ENCODE peak calls at places on chromosome 4, in five cellular contexts. One of them, this sample, is unnamed.
A peak's percentile ranks its signal among the peaks of the same experiment; 100 is the strongest.

GRCh38 chr4:185134176-185134869 is 8.7 kb upstream of the SLC25A4 start:
- DNase-seq in MM.1S: peak; percentile 68
- DNase-seq in neural progenitor cell: peak; percentile 67
- DNase-seq in HCT116: peak; percentile 59
- DNase-seq in hepatocyte: peak; percentile 69
- DNase-seq in this sample: peak; percentile 68

GRCh38 chr4:576991-577498 is 950 bp upstream of the TMEM271 start:
- DNase-seq in MM.1S: no peak
- DNase-seq in hepatocyte: no peak
- DNase-seq in neural progenitor cell: peak; percentile 36
- DNase-seq in HCT116: no peak
- DNase-seq in this sample: peak; percentile 57

GRCh38 chr4:160318567-160319220 is 1215.8 kb downstream of the RAPGEF2 start:
- DNase-seq in MM.1S: no peak
- DNase-seq in neural progenitor cell: no peak
- DNase-seq in hepatocyte: no peak
- DNase-seq in HCT116: peak; percentile 35
- DNase-seq in this sample: no peak

GRCh38 chr4:121668368-121669162 is 28.2 kb downstream of the ANXA5 start:
- DNase-seq in neural progenitor cell: no peak
- DNase-seq in MM.1S: no peak
- DNase-seq in HCT116: no peak
- DNase-seq in hepatocyte: no peak
- DNase-seq in this sample: no peak

GRCh38 chr4:113847710-113848109 is 86.2 kb upstream of the CAMK2D start:
- DNase-seq in hepatocyte: no peak
- DNase-seq in MM.1S: no peak
- DNase-seq in neural progenitor cell: no peak
- DNase-seq in HCT116: no peak
- DNase-seq in this sample: no peak

GRCh38 chr4:5708829-5709680 is 696 bp upstream of the EVC2 start:
- DNase-seq in MM.1S: no peak
- DNase-seq in HCT116: no peak
- DNase-seq in neural progenitor cell: peak; percentile 50
- DNase-seq in hepatocyte: peak; percentile 21
- DNase-seq in this sample: no peak

GRCh38 chr4:85747871-85748491 is 273.0 kb downstream of the ARHGAP24 start:
- DNase-seq in neural progenitor cell: peak; percentile 81
- DNase-seq in hepatocyte: peak; percentile 85
- DNase-seq in MM.1S: peak; percentile 81
- DNase-seq in HCT116: peak; percentile 73
- DNase-seq in this sample: peak; percentile 44

GRCh38 chr4:48388504-48389154 is 47.3 kb downstream of the SLAIN2 start:
- DNase-seq in MM.1S: no peak
- DNase-seq in hepatocyte: no peak
- DNase-seq in HCT116: no peak
- DNase-seq in neural progenitor cell: no peak
- DNase-seq in this sample: no peak

GRCh38 chr4:8506373-8507250 is 66.0 kb downstream of the TRMT44 start:
- DNase-seq in HCT116: no peak
- DNase-seq in neural progenitor cell: peak; percentile 77
- DNase-seq in hepatocyte: peak; percentile 32
- DNase-seq in MM.1S: no peak
- DNase-seq in this sample: no peak

GRCh38 chr4:114558446-114559020 is 40.1 kb upstream of the UGT8 start:
- DNase-seq in neural progenitor cell: peak; percentile 18
- DNase-seq in hepatocyte: no peak
- DNase-seq in HCT116: peak; percentile 21
- DNase-seq in MM.1S: no peak
- DNase-seq in this sample: no peak

GRCh38 chr4:113162089-113162488 is 112.6 kb downstream of the ANK2 start:
- DNase-seq in neural progenitor cell: no peak
- DNase-seq in HCT116: no peak
- DNase-seq in hepatocyte: no peak
- DNase-seq in MM.1S: no peak
- DNase-seq in this sample: no peak

GRCh38 chr4:17186916-17187315 is 288.5 kb upstream of the LDB2 start:
- DNase-seq in MM.1S: no peak
- DNase-seq in HCT116: no peak
- DNase-seq in neural progenitor cell: peak; percentile 9
- DNase-seq in hepatocyte: no peak
- DNase-seq in this sample: no peak

GRCh38 chr4:113189546-113189945 is 140.1 kb downstream of the ANK2 start:
- DNase-seq in hepatocyte: no peak
- DNase-seq in MM.1S: no peak
- DNase-seq in HCT116: no peak
- DNase-seq in neural progenitor cell: no peak
- DNase-seq in this sample: no peak

GRCh38 chr4:78634011-78634664 is 82.6 kb downstream of the ANXA3 start:
- DNase-seq in MM.1S: peak; percentile 46
- DNase-seq in neural progenitor cell: no peak
- DNase-seq in hepatocyte: no peak
- DNase-seq in HCT116: no peak
- DNase-seq in this sample: no peak

GRCh38 chr4:176927664-176928063 is 134.9 kb upstream of the VEGFC start:
- DNase-seq in neural progenitor cell: no peak
- DNase-seq in HCT116: no peak
- DNase-seq in MM.1S: no peak
- DNase-seq in hepatocyte: peak; percentile 23
- DNase-seq in this sample: no peak

GRCh38 chr4:173519130-173520101 is 10.6 kb downstream of the HAND2 start:
- DNase-seq in neural progenitor cell: peak; percentile 50
- DNase-seq in HCT116: no peak
- DNase-seq in MM.1S: no peak
- DNase-seq in hepatocyte: peak; percentile 69
- DNase-seq in this sample: peak; percentile 75

GRCh38 chr4:177478496-177478895 is 36.3 kb upstream of the AGA start:
- DNase-seq in hepatocyte: no peak
- DNase-seq in neural progenitor cell: no peak
- DNase-seq in MM.1S: no peak
- DNase-seq in HCT116: no peak
- DNase-seq in this sample: no peak

GRCh38 chr4:182975806-182976205 is 58.6 kb upstream of the DCTD start:
- DNase-seq in MM.1S: no peak
- DNase-seq in hepatocyte: no peak
- DNase-seq in HCT116: peak; percentile 50
- DNase-seq in neural progenitor cell: no peak
- DNase-seq in this sample: peak; percentile 22

GRCh38 chr4:179110356-179110755 is 1668.1 kb upstream of the AGA start:
- DNase-seq in hepatocyte: peak; percentile 6
- DNase-seq in MM.1S: no peak
- DNase-seq in HCT116: no peak
- DNase-seq in neural progenitor cell: no peak
- DNase-seq in this sample: no peak

GRCh38 chr4:47349323-47349722 is 114.2 kb downstream of the COMMD8 start:
- DNase-seq in MM.1S: no peak
- DNase-seq in hepatocyte: no peak
- DNase-seq in HCT116: no peak
- DNase-seq in neural progenitor cell: no peak
- DNase-seq in this sample: no peak

GRCh38 chr4:41129128-41129754 is 85.1 kb downstream of the APBB2 start:
- DNase-seq in neural progenitor cell: no peak
- DNase-seq in HCT116: no peak
- DNase-seq in hepatocyte: no peak
- DNase-seq in MM.1S: no peak
- DNase-seq in this sample: no peak

GRCh38 chr4:147799986-147800555 is 68.2 kb downstream of the ARHGAP10 start:
- DNase-seq in HCT116: no peak
- DNase-seq in hepatocyte: no peak
- DNase-seq in neural progenitor cell: peak; percentile 33
- DNase-seq in MM.1S: peak; percentile 78
- DNase-seq in this sample: no peak

GRCh38 chr4:147909225-147909624 is 177.3 kb downstream of the ARHGAP10 start:
- DNase-seq in HCT116: no peak
- DNase-seq in hepatocyte: no peak
- DNase-seq in MM.1S: no peak
- DNase-seq in neural progenitor cell: no peak
- DNase-seq in this sample: no peak

GRCh38 chr4:25865586-25865985 is 2.8 kb upstream of the SEL1L3 start:
- DNase-seq in MM.1S: peak; percentile 10
- DNase-seq in hepatocyte: peak; percentile 75
- DNase-seq in neural progenitor cell: no peak
- DNase-seq in HCT116: peak; percentile 91
- DNase-seq in this sample: no peak

GRCh38 chr4:173919196-173919595 is 364.3 kb downstream of the FBXO8 start:
- DNase-seq in MM.1S: no peak
- DNase-seq in neural progenitor cell: no peak
- DNase-seq in hepatocyte: no peak
- DNase-seq in HCT116: no peak
- DNase-seq in this sample: no peak

GRCh38 chr4:89221175-89221867 is 86.3 kb downstream of the GPRIN3 start:
- DNase-seq in MM.1S: no peak
- DNase-seq in hepatocyte: peak; percentile 15
- DNase-seq in neural progenitor cell: no peak
- DNase-seq in HCT116: peak; percentile 3
- DNase-seq in this sample: no peak

GRCh38 chr4:91829531-91829930 is 474.2 kb upstream of the GRID2 start:
- DNase-seq in HCT116: no peak
- DNase-seq in MM.1S: no peak
- DNase-seq in hepatocyte: no peak
- DNase-seq in neural progenitor cell: no peak
- DNase-seq in this sample: no peak

GRCh38 chr4:9989918-9990635 is 31.2 kb downstream of the SLC2A9 start:
- DNase-seq in MM.1S: no peak
- DNase-seq in HCT116: no peak
- DNase-seq in neural progenitor cell: no peak
- DNase-seq in hepatocyte: no peak
- DNase-seq in this sample: no peak

GRCh38 chr4:31220921-31221320 is 500.8 kb downstream of the PCDH7 start:
- DNase-seq in MM.1S: no peak
- DNase-seq in HCT116: no peak
- DNase-seq in hepatocyte: no peak
- DNase-seq in neural progenitor cell: no peak
- DNase-seq in this sample: no peak

GRCh38 chr4:160316036-160316435 is 1213.2 kb downstream of the RAPGEF2 start:
- DNase-seq in neural progenitor cell: no peak
- DNase-seq in HCT116: no peak
- DNase-seq in hepatocyte: no peak
- DNase-seq in MM.1S: no peak
- DNase-seq in this sample: no peak

GRCh38 chr4:336099-336892 is 1.3 kb upstream of the ZNF141 start:
- DNase-seq in HCT116: no peak
- DNase-seq in neural progenitor cell: peak; percentile 21
- DNase-seq in hepatocyte: peak; percentile 38
- DNase-seq in MM.1S: no peak
- DNase-seq in this sample: peak; percentile 78

GRCh38 chr4:57405359-57405758 is 295.2 kb upstream of the IGFBP7 start:
- DNase-seq in neural progenitor cell: no peak
- DNase-seq in hepatocyte: no peak
- DNase-seq in MM.1S: no peak
- DNase-seq in HCT116: no peak
- DNase-seq in this sample: peak; percentile 5
- TF ChIP-seq EZH2phosphoT487 in neural progenitor cell: no peak
- TF ChIP-seq EZH2phosphoT487 in hepatocyte: no peak
- TF ChIP-seq EZH2phosphoT487 in MM.1S: no peak
- TF ChIP-seq EZH2phosphoT487 in HCT116: no peak
- TF ChIP-seq EZH2phosphoT487 in this sample: no peak

GRCh38 chr4:87559090-87559837 is 30.1 kb upstream of the SPARCL1 start:
- DNase-seq in HCT116: no peak
- DNase-seq in hepatocyte: no peak
- DNase-seq in neural progenitor cell: peak; percentile 51
- DNase-seq in MM.1S: peak; percentile 95
- DNase-seq in this sample: peak; percentile 40

GRCh38 chr4:87557348-87557747 is 28.2 kb upstream of the SPARCL1 start:
- DNase-seq in neural progenitor cell: no peak
- DNase-seq in HCT116: no peak
- DNase-seq in hepatocyte: no peak
- DNase-seq in MM.1S: no peak
- DNase-seq in this sample: no peak

GRCh38 chr4:87565746-87566145 is 36.6 kb upstream of the SPARCL1 start:
- DNase-seq in MM.1S: no peak
- DNase-seq in neural progenitor cell: no peak
- DNase-seq in HCT116: no peak
- DNase-seq in hepatocyte: no peak
- DNase-seq in this sample: no peak

GRCh38 chr4:87555751-87556619 is 26.8 kb upstream of the SPARCL1 start:
- DNase-seq in HCT116: no peak
- DNase-seq in hepatocyte: no peak
- DNase-seq in MM.1S: no peak
- DNase-seq in neural progenitor cell: no peak
- DNase-seq in this sample: no peak

GRCh38 chr4:87560802-87561201 is 31.6 kb upstream of the SPARCL1 start:
- DNase-seq in MM.1S: no peak
- DNase-seq in hepatocyte: no peak
- DNase-seq in neural progenitor cell: no peak
- DNase-seq in HCT116: no peak
- DNase-seq in this sample: no peak
- TF ChIP-seq EZH2phosphoT487 in MM.1S: no peak
- TF ChIP-seq EZH2phosphoT487 in hepatocyte: no peak
- TF ChIP-seq EZH2phosphoT487 in neural progenitor cell: no peak
- TF ChIP-seq EZH2phosphoT487 in HCT116: no peak
- TF ChIP-seq EZH2phosphoT487 in this sample: no peak

GRCh38 chr4:52249583-52249982 is 198.5 kb downstream of the SPATA18 start:
- DNase-seq in hepatocyte: no peak
- DNase-seq in HCT116: no peak
- DNase-seq in neural progenitor cell: no peak
- DNase-seq in MM.1S: no peak
- DNase-seq in this sample: no peak
- TF ChIP-seq EZH2phosphoT487 in hepatocyte: no peak
- TF ChIP-seq EZH2phosphoT487 in HCT116: no peak
- TF ChIP-seq EZH2phosphoT487 in neural progenitor cell: no peak
- TF ChIP-seq EZH2phosphoT487 in MM.1S: no peak
- TF ChIP-seq EZH2phosphoT487 in this sample: no peak

GRCh38 chr4:94458682-94459081 is 6.9 kb downstream of the PDLIM5 start:
- DNase-seq in MM.1S: no peak
- DNase-seq in HCT116: no peak
- DNase-seq in hepatocyte: no peak
- DNase-seq in neural progenitor cell: no peak
- DNase-seq in this sample: no peak
- TF ChIP-seq EZH2phosphoT487 in MM.1S: no peak
- TF ChIP-seq EZH2phosphoT487 in HCT116: no peak
- TF ChIP-seq EZH2phosphoT487 in hepatocyte: no peak
- TF ChIP-seq EZH2phosphoT487 in neural progenitor cell: no peak
- TF ChIP-seq EZH2phosphoT487 in this sample: no peak

GRCh38 chr4:3767569-3768288 is 1.5 kb downstream of the ADRA2C start:
- DNase-seq in MM.1S: no peak
- DNase-seq in neural progenitor cell: peak; percentile 83
- DNase-seq in HCT116: no peak
- DNase-seq in hepatocyte: peak; percentile 60
- DNase-seq in this sample: peak; percentile 72
- TF ChIP-seq EZH2phosphoT487 in MM.1S: no peak
- TF ChIP-seq EZH2phosphoT487 in neural progenitor cell: peak; percentile 53
- TF ChIP-seq EZH2phosphoT487 in HCT116: no peak
- TF ChIP-seq EZH2phosphoT487 in hepatocyte: no peak
- TF ChIP-seq EZH2phosphoT487 in this sample: no peak

DNA sequence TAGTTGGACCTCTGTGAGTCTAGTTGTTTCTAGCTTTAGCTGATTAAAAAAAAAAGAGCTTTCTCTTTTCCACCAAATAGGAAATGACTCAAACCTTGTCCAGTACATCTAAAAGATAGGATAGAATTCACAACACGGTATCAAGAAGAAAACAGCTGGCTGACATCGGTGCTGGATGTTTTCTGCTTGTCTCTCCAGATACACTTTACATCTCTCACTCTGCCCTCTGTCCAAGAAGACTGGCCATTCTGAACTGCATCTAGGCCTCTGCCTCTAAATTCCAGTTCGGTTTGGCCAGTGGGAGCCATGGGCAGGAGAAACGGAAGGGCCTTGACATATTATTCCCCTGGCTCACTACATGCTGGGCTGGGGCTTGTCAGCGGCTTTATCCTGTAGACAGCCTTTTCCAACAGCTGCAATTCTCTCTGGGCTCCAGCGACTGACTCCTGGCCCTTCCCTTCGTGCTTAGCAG is 57.3 kb upstream of the SHISA3 start:
- DNase-seq in neural progenitor cell: peak; percentile 51
- DNase-seq in MM.1S: no peak
- DNase-seq in hepatocyte: no peak
- DNase-seq in HCT116: no peak
- DNase-seq in this sample: no peak
- TF ChIP-seq EZH2phosphoT487 in neural progenitor cell: no peak
- TF ChIP-seq EZH2phosphoT487 in MM.1S: no peak
- TF ChIP-seq EZH2phosphoT487 in hepatocyte: no peak
- TF ChIP-seq EZH2phosphoT487 in HCT116: no peak
- TF ChIP-seq EZH2phosphoT487 in this sample: no peak

This sample was measured in SK-N-SH.